ENCODE peak calls at places on chromosomes 4 and X, in seven cellular contexts. J is iPS DF 6.9, Q is mammary epithelial cell, C is uterus, F is A549, S is stomach, H is suprapubic skin. D is an unnamed sample. For H3K4me1, the result is how much of the 10 kb centered on the place peaks cover.

GRCh38 chr4:97892596-97893266 is 250.5 kb downstream of the STPG2 start:
- DNase-seq in J (no peak), Q (no peak), C (no peak), F (no peak), S (no peak), H (no peak), D (no peak)

GRCh38 chr4:99885063-99885664 is 9.1 kb downstream of the LAMTOR3 start:
- DNase-seq in J (no peak), Q (peak), C (no peak), F (peak), S (no peak), H (no peak), D (peak)

GRCh38 chr4:7059673-7060072 is 8.2 kb downstream of the GRPEL1 start:
- DNase-seq in J (no peak), Q (no peak), C (no peak), F (no peak), S (no peak), H (peak), D (no peak)

GRCh38 chr4:163536101-163536500 is 41.6 kb downstream of the TMA16 start:
- DNase-seq in J (no peak), Q (no peak), C (no peak), F (no peak), S (no peak), H (no peak), D (peak)

GRCh38 chr4:23630110-23630509 is 259.7 kb downstream of the PPARGC1A start:
- DNase-seq in J (no peak), Q (no peak), C (no peak), F (no peak), S (no peak), H (no peak), D (no peak)

GRCh38 chr4:75886104-75886503 is 16.1 kb downstream of the PPEF2 start:
- DNase-seq in J (no peak), Q (no peak), C (no peak), F (no peak), S (no peak), H (no peak), D (no peak)

GRCh38 chrX:68511255-68511654 is 12.4 kb downstream of the YIPF6 start:
- DNase-seq in J (no peak), Q (peak), C (no peak), F (peak), S (no peak), H (no peak), D (peak)

GRCh38 chr4:76806336-76806735 is 91.6 kb downstream of the SOWAHB start:
- DNase-seq in J (no peak), Q (no peak), C (no peak), F (no peak), S (no peak), H (no peak), D (no peak)

GRCh38 chr4:103026868-103027267 is 7.4 kb upstream of the SLC9B1 start:
- DNase-seq in J (no peak), Q (peak), C (no peak), F (no peak), S (no peak), H (no peak), D (no peak)

GRCh38 chrX:1009771-1010170 is 202.7 kb downstream of the CRLF2 start:
- DNase-seq in J (no peak), Q (no peak), C (no peak), F (no peak), S (no peak), H (peak), D (no peak)

GRCh38 chr4:167989815-167990214 is 102.5 kb upstream of the ANXA10 start:
- DNase-seq in J (no peak), Q (no peak), C (no peak), F (peak), S (no peak), H (no peak), D (peak)

GRCh38 chr4:184798504-184798903 is 27.3 kb downstream of the ACSL1 start:
- DNase-seq in J (no peak), Q (no peak), C (no peak), F (no peak), S (no peak), H (no peak), D (no peak)
- H3K4me1 ChIP-seq in J (under half), Q (under half), C (under half), F (under half), S (under half), H (under half), D (under half)

DNA sequence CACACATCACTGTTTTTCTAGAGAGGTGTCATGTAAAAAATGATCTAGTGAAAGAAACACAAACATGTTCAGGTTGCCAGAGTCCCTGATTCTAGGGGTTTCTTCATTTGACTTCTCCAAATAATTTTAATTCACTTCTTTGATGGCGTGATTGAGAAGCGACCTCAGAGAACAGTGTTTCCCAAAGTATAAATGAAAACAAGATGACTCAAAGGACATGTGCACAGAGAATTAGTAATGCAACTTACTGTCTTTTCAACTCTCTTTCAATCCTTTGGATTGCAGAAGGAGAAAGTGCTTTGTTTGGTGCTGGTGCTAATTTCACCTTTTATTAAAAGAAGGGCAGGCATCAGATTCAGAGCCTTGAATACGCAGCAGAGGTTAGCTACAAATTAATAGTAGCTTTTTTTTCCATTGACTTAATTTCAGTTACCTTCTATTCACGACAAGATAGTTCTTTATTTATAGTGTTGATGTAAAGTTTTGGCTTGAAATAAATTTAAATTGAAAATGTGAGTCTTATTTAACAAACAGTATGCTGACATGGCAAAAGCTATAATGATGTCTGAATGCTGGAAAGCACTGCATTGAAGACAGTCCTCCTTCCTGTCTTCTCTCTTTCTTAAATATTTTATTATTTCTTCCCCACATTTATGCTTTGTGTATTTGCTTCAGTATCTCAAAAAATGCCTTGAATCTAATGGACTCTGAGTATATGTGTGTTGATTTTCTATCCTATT is 85.1 kb downstream of the SLC10A7 start:
- DNase-seq in J (no peak), Q (no peak), C (no peak), F (no peak), S (no peak), H (no peak), D (peak)
- H3K4me1 ChIP-seq in J (under half), Q (under half), C (under half), F (under half), S (under half), H (under half), D (under half)

GRCh38 chr4:53573696-53574095 is 17.6 kb downstream of the LNX1 start:
- DNase-seq in J (no peak), Q (no peak), C (no peak), F (no peak), S (no peak), H (no peak), D (no peak)
- H3K4me1 ChIP-seq in J (under half), Q (under half), C (under half), F (under half), S (under half), H (under half), D (under half)

GRCh38 chr4:5715357-5715756 is 4.4 kb downstream of the EVC start:
- DNase-seq in J (no peak), Q (no peak), C (no peak), F (no peak), S (no peak), H (no peak), D (no peak)
- H3K4me1 ChIP-seq in J (under half), Q (under half), C (under half), F (under half), S (under half), H (under half), D (under half)

DNA sequence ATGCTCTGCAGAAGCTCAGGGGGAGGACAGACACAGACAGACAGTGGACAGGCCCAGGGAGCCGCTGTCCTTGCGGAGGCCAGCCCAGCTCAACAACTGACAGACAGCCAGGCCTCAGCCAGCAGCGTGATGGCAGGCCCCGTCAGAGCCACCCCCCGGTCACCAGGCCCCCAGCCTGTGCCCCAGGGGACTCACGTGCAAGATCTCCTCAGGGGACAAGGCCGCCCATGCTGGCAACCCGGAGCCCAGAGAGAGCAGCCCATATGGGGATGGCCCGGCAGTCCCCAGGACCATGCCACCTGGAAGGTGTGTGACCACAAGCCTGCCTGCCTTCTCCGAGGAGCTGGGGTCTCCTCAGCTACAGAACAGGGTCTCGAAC is 28.0 kb upstream of the MXD4 start:
- DNase-seq in J (no peak), Q (no peak), C (peak), F (no peak), S (no peak), H (no peak), D (no peak)
- H3K4me1 ChIP-seq in J (under half), Q (under half), C (under half), F (under half), S (under half), H (under half), D (under half)

GRCh38 chrX:120749141-120749846 is 119.4 kb upstream of the C1GALT1C1 start:
- DNase-seq in J (no peak), Q (no peak), C (no peak), F (no peak), S (no peak), H (no peak), D (peak)
- H3K4me1 ChIP-seq in J (under half), Q (under half), C (under half), F (under half), S (under half), H (under half), D (under half)

DNA sequence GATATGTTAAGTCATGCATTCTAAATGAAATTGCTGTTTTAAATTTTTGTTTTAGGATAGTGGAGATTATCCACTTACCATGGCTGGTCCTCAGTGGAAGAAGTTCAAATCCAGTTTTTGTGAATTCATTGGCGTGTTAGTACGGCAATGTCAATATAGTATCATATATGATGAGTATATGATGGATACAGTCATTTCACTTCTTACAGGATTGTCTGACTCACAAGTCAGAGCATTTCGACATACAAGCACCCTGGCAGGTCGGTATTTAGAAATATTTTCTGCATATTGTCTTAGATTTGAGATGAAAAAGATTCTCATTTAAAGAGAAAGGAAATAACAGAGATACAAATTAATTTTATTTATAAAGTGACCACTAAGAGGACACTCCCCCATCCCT is 83.6 kb downstream of the STAG2 start:
- DNase-seq in J (no peak), Q (peak), C (no peak), F (no peak), S (no peak), H (no peak), D (peak)
- H3K4me1 ChIP-seq in J (under half), Q (under half), C (under half), F (under half), S (under half), H (under half), D (under half)